ENCODE peak calls at places on chromosomes 2 and 18, in ten cellular contexts. N is lower lobe of right lung, S is breast epithelium, T is fibroblast of the aortic adventitia, O is keratinocyte, G is cardiac fibroblast, A is pancreas, Y is brain microvascular endothelial cell, J is neuronal stem cell, K is GM23248. V is an unnamed sample.
A peak's percentile ranks its signal among the peaks of the same experiment; 100 is the strongest.

GRCh38 chr2:23385351-23385747 is 370 bp downstream of the KLHL29 start:
- DNase-seq in N (no peak), S (no peak), T (peak; percentile 29), O (no peak), G (peak; percentile 46), A (peak; percentile 67), Y (no peak), J (no peak), K (peak; percentile 80), V (no peak)

GRCh38 chr2:168596881-168597280 is 140.8 kb downstream of the CERS6 start:
- DNase-seq in N (no peak), S (no peak), T (no peak), O (no peak), G (no peak), A (no peak), Y (peak; percentile 14), J (no peak), K (peak; percentile 16), V (no peak)

GRCh38 chr2:11945139-11946126 is 199.0 kb downstream of the LPIN1 start:
- DNase-seq in N (no peak), S (no peak), T (no peak), O (no peak), G (no peak), A (no peak), Y (no peak), J (no peak), K (no peak), V (no peak)

GRCh38 chr2:148702475-148702874 is 57.9 kb downstream of the EPC2 start:
- DNase-seq in N (no peak), S (no peak), T (peak; percentile 12), O (no peak), G (no peak), A (no peak), Y (no peak), J (no peak), K (peak; percentile 15), V (no peak)

GRCh38 chr2:240401781-240402551 is 33.5 kb upstream of the GPC1 start:
- DNase-seq in N (no peak), S (no peak), T (no peak), O (no peak), G (no peak), A (no peak), Y (no peak), J (no peak), K (no peak), V (no peak)

GRCh38 chr2:33425156-33425555 is 51.3 kb upstream of the RASGRP3 start:
- DNase-seq in N (no peak), S (no peak), T (no peak), O (no peak), G (no peak), A (no peak), Y (no peak), J (no peak), K (peak; percentile 31), V (no peak)

GRCh38 chr18:74896390-74896991 is 298.8 kb downstream of the ZNF407 start:
- DNase-seq in N (no peak), S (no peak), T (peak; percentile 3), O (no peak), G (peak; percentile 6), A (no peak), Y (no peak), J (no peak), K (peak; percentile 13), V (no peak)

GRCh38 chr2:220300806-220301205 is 673.4 kb downstream of the SLC4A3 start:
- DNase-seq in N (no peak), S (no peak), T (peak; percentile 25), O (no peak), G (no peak), A (no peak), Y (no peak), J (no peak), K (no peak), V (no peak)

GRCh38 chr18:76457475-76457874 is 37.6 kb downstream of the ZNF516 start:
- DNase-seq in N (no peak), S (no peak), T (no peak), O (no peak), G (no peak), A (no peak), Y (no peak), J (no peak), K (no peak), V (no peak)

GRCh38 chr2:11842324-11842723 is 95.9 kb downstream of the LPIN1 start:
- DNase-seq in N (no peak), S (no peak), T (peak; percentile 62), O (no peak), G (peak; percentile 42), A (no peak), Y (no peak), J (no peak), K (no peak), V (no peak)

GRCh38 chr2:26412091-26412673 is 10.5 kb downstream of the DRC1 start:
- DNase-seq in N (no peak), S (no peak), T (peak; percentile 14), O (no peak), G (peak; percentile 12), A (no peak), Y (no peak), J (no peak), K (no peak), V (no peak)
- H3K4me3 ChIP-seq in N (peak overlapping the region; percentile 26), S (peak overlapping the region; percentile 29), T (no peak overlapping the region), O (no peak overlapping the region), G (no peak overlapping the region), A (no peak overlapping the region), Y (no peak overlapping the region), J (no peak overlapping the region), K (no peak overlapping the region), V (peak overlapping the region; percentile 56)

GRCh38 chr2:126658316-126658909 is 2.5 kb downstream of the GYPC start:
- DNase-seq in N (no peak), S (no peak), T (no peak), O (no peak), G (no peak), A (no peak), Y (no peak), J (no peak), K (no peak), V (no peak)
- H3K4me3 ChIP-seq in N (peak overlapping the region; percentile 71), S (peak overlapping the region; percentile 74), T (peak overlapping the region; percentile 31), O (no peak overlapping the region), G (peak overlapping the region; percentile 4), A (peak overlapping the region; percentile 60), Y (peak overlapping the region; percentile 89), J (no peak overlapping the region), K (peak overlapping the region; percentile 35), V (peak overlapping the region; percentile 82)

GRCh38 chr18:78980279-78980771 is 707 bp downstream of the SALL3 start:
- DNase-seq in N (no peak), S (no peak), T (no peak), O (no peak), G (no peak), A (peak; percentile 49), Y (no peak), J (no peak), K (no peak), V (no peak)
- H3K4me3 ChIP-seq in N (no peak overlapping the region), S (peak overlapping the region; percentile 37), T (no peak overlapping the region), O (no peak overlapping the region), G (no peak overlapping the region), A (peak overlapping the region; percentile 10), Y (no peak overlapping the region), J (peak overlapping the region; percentile 91), K (no peak overlapping the region), V (peak overlapping the region; percentile 41)

GRCh38 chr2:86807462-86808275 is 17.0 kb upstream of the CD8A start:
- DNase-seq in N (peak; percentile 64), S (no peak), T (peak; percentile 10), O (no peak), G (peak; percentile 28), A (peak; percentile 68), Y (no peak), J (no peak), K (peak; percentile 33), V (no peak)

GRCh38 chr2:86806059-86806857 is 15.5 kb upstream of the CD8A start:
- DNase-seq in N (no peak), S (no peak), T (no peak), O (no peak), G (no peak), A (no peak), Y (no peak), J (no peak), K (no peak), V (no peak)

GRCh38 chr2:86807121-86807461 is 16.4 kb upstream of the CD8A start:
- DNase-seq in N (no peak), S (no peak), T (no peak), O (no peak), G (no peak), A (no peak), Y (no peak), J (no peak), K (no peak), V (no peak)

GRCh38 chr2:86809481-86810121 is 18.9 kb upstream of the CD8A start:
- DNase-seq in N (no peak), S (no peak), T (no peak), O (no peak), G (no peak), A (no peak), Y (no peak), J (no peak), K (no peak), V (no peak)

DNA sequence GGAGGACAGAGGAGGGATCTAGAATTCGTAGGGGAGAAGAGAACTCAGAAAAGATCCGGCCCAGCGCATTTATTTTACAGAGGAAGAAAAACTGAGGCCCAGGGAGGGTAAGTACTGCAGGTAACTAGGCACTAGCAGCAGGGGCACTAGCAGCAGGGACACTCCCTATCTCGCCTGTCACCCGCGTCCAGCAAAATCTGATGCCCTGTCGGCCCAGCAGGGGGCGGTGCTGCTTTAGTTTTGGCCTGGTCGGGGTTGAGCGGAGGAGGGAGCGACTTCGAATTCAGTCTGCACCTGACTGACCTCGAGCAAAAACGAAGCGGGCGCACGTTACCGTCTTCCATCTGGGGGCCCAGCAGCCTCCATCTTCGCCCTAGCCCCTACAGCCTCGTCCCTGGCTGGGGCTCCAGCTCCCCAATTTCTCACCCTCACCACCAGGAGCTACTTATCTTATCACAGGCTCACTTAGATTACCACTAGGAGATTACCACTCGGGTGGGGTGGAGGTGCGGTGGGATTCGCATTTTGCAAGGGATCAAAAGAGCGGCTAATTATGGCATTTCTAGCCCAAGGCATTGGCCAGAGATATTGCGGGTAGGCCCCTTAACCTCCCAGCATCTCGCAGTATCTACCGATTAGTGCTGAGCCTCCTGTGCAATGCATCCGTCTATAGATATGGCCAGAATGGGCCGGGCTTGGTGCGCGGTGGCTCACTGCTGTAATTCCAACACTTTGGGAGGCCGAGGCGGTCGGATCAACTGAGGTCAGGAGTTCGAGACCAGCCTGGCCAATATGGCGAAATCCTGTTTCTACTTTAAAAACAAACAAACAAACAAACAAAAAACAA is 17.8 kb upstream of the CD8A start:
- DNase-seq in N (peak; percentile 88), S (peak; percentile 91), T (peak; percentile 69), O (no peak), G (peak; percentile 76), A (peak; percentile 93), Y (peak; percentile 67), J (peak; percentile 88), K (peak; percentile 80), V (peak; percentile 43)
- H3K4me3 ChIP-seq in N (peak overlapping the region; percentile 51), S (peak overlapping the region; percentile 73), T (peak overlapping the region; percentile 31), O (peak overlapping the region; percentile 60), G (peak overlapping the region; percentile 44), A (peak overlapping the region; percentile 55), Y (peak overlapping the region; percentile 53), J (peak overlapping the region; percentile 84), K (peak overlapping the region; percentile 66), V (peak overlapping the region; percentile 71)

GRCh38 chr18:31206787-31207381 is 44.2 kb upstream of the DSC1 start:
- DNase-seq in N (peak; percentile 81), S (peak; percentile 69), T (no peak), O (peak; percentile 77), G (peak; percentile 5), A (peak; percentile 68), Y (peak; percentile 33), J (no peak), K (no peak), V (peak; percentile 11)
- H3K4me3 ChIP-seq in N (peak overlapping the region; percentile 22), S (no peak overlapping the region), T (no peak overlapping the region), O (peak overlapping the region; percentile 32), G (no peak overlapping the region), A (peak overlapping the region; percentile 11), Y (peak overlapping the region; percentile 6), J (no peak overlapping the region), K (no peak overlapping the region), V (no peak overlapping the region)

V was measured in thoracic aorta.